ENCODE peak calls at places on chromosomes 16 and 17, in five cellular contexts. One of them, this sample, is unnamed.
A peak's percentile ranks its signal among the peaks of the same experiment; 100 is the strongest.

GRCh38 chr17:78555741-78556401 is 21.3 kb downstream of the DNAH17 start:
- DNase-seq in ovary: no peak
- DNase-seq in fibroblast of mammary gland: peak; percentile 47
- DNase-seq in thoracic aorta: no peak
- DNase-seq in right cardiac atrium: peak; percentile 36
- DNase-seq in this sample: no peak

GRCh38 chr17:34099859-34100258 is 155.2 kb upstream of the CCL2 start:
- DNase-seq in ovary: no peak
- DNase-seq in fibroblast of mammary gland: no peak
- DNase-seq in thoracic aorta: no peak
- DNase-seq in right cardiac atrium: no peak
- DNase-seq in this sample: no peak

GRCh38 chr16:85917959-85918358 is 19.0 kb downstream of the IRF8 start:
- DNase-seq in ovary: no peak
- DNase-seq in fibroblast of mammary gland: no peak
- DNase-seq in thoracic aorta: no peak
- DNase-seq in right cardiac atrium: no peak
- DNase-seq in this sample: no peak

GRCh38 chr17:18173740-18174139 is 9.9 kb upstream of the ALKBH5 start:
- DNase-seq in ovary: no peak
- DNase-seq in fibroblast of mammary gland: no peak
- DNase-seq in thoracic aorta: no peak
- DNase-seq in right cardiac atrium: no peak
- DNase-seq in this sample: no peak

GRCh38 chr17:14156689-14157088 is 80.0 kb downstream of the CDRT15 start:
- DNase-seq in ovary: no peak
- DNase-seq in fibroblast of mammary gland: peak; percentile 77
- DNase-seq in thoracic aorta: no peak
- DNase-seq in right cardiac atrium: no peak
- DNase-seq in this sample: no peak

GRCh38 chr16:50490828-50491227 is 57.4 kb upstream of the NKD1 start:
- DNase-seq in ovary: no peak
- DNase-seq in fibroblast of mammary gland: no peak
- DNase-seq in thoracic aorta: no peak
- DNase-seq in right cardiac atrium: no peak
- DNase-seq in this sample: no peak

GRCh38 chr17:31339906-31340661 is 18.7 kb upstream of the EVI2A start:
- DNase-seq in ovary: peak; percentile 13
- DNase-seq in fibroblast of mammary gland: peak; percentile 80
- DNase-seq in thoracic aorta: no peak
- DNase-seq in right cardiac atrium: no peak
- DNase-seq in this sample: no peak

GRCh38 chr16:76446251-76446650 is 169.1 kb downstream of the CNTNAP4 start:
- DNase-seq in ovary: no peak
- DNase-seq in fibroblast of mammary gland: no peak
- DNase-seq in thoracic aorta: no peak
- DNase-seq in right cardiac atrium: no peak
- DNase-seq in this sample: no peak

GRCh38 chr17:45790296-45790922 is 6.3 kb downstream of the CRHR1 start:
- DNase-seq in ovary: no peak
- DNase-seq in fibroblast of mammary gland: peak; percentile 3
- DNase-seq in thoracic aorta: no peak
- DNase-seq in right cardiac atrium: no peak
- DNase-seq in this sample: no peak